ENCODE peak calls at places on chromosomes 16 and 17, in seven cellular contexts. X is GM12891, J is K562, O is GM12878, Z is SK-N-SH, Q is H1, U is HepG2. B is an unnamed sample.

GRCh38 chr17:81429353-81429774 is 34.1 kb downstream of the BAHCC1 start:
- DNase-seq in Z (peak; percentile 97), J (no peak), Q (no peak), X (no peak), U (no peak), O (no peak), B (no peak)

GRCh38 chr17:21359483-21359840 is 16.7 kb upstream of the KCNJ12 start:
- DNase-seq in X (no peak), O (no peak), Z (no peak), U (no peak), J (no peak), Q (no peak), B (no peak)

GRCh38 chr16:50293041-50293783 is 26.9 kb downstream of the ADCY7 start:
- DNase-seq in J (no peak), Z (no peak), U (no peak), X (no peak), Q (no peak), O (no peak), B (no peak)

GRCh38 chr16:28845173-28846079 is 722 bp downstream of the TUFM start:
- DNase-seq in J (peak; percentile 60), U (peak; percentile 64), O (no peak), X (no peak), Q (peak; percentile 39), Z (peak; percentile 51), B (no peak)

GRCh38 chr17:59105852-59106462 is 723 bp downstream of the TRIM37 start:
- DNase-seq in U (peak; percentile 34), Q (no peak), X (peak; percentile 24), O (no peak), J (no peak), Z (peak; percentile 84), B (peak; percentile 16)

GRCh38 chr17:21352221-21352980 is 23.8 kb upstream of the KCNJ12 start:
- DNase-seq in Q (no peak), Z (no peak), U (no peak), O (no peak), J (no peak), X (no peak), B (no peak)

GRCh38 chr17:37676115-37676925 is 33.1 kb upstream of the DDX52 start:
- DNase-seq in X (no peak), U (peak; percentile 94), J (no peak), Z (no peak), O (no peak), Q (no peak), B (no peak)

GRCh38 chr17:4934173-4934979 is 2.3 kb downstream of the GP1BA start:
- DNase-seq in U (peak; percentile 46), O (no peak), J (peak; percentile 40), X (no peak), Q (no peak), Z (peak; percentile 72), B (no peak)

GRCh38 chr17:39069114-39069756 is 82.2 kb downstream of the PLXDC1 start:
- DNase-seq in X (peak; percentile 53), O (no peak), Z (peak; percentile 69), U (peak; percentile 46), J (peak; percentile 48), Q (no peak), B (peak; percentile 39)

GRCh38 chr17:50939795-50940684 is 73.9 kb upstream of the TOB1 start:
- DNase-seq in O (no peak), X (no peak), Z (no peak), Q (no peak), U (peak; percentile 63), J (no peak), B (no peak)

GRCh38 chr17:62178579-62178978 is 113.5 kb upstream of the MED13 start:
- DNase-seq in O (no peak), J (no peak), X (no peak), Z (no peak), Q (no peak), U (no peak), B (no peak)

GRCh38 chr16:88857728-88858339 is 907 bp downstream of the TRAPPC2L start:
- DNase-seq in O (no peak), Z (peak; percentile 88), J (peak; percentile 80), X (peak; percentile 93), U (peak; percentile 75), Q (peak; percentile 27), B (peak; percentile 87)

GRCh38 chr16:2474877-2475412 is at the start of gene TBC1D24:
- DNase-seq in Q (no peak), U (peak; percentile 67), O (no peak), J (peak; percentile 97), X (peak; percentile 100), Z (peak; percentile 100), B (peak; percentile 100)

GRCh38 chr16:74841469-74841868 is 66.8 kb upstream of the FA2H start:
- DNase-seq in J (no peak), Q (no peak), O (no peak), U (no peak), X (no peak), Z (no peak), B (no peak)
- TF ChIP-seq TAF1 in J (no peak), Q (no peak), O (no peak), U (no peak), X (no peak), Z (no peak), B (no peak)

DNA sequence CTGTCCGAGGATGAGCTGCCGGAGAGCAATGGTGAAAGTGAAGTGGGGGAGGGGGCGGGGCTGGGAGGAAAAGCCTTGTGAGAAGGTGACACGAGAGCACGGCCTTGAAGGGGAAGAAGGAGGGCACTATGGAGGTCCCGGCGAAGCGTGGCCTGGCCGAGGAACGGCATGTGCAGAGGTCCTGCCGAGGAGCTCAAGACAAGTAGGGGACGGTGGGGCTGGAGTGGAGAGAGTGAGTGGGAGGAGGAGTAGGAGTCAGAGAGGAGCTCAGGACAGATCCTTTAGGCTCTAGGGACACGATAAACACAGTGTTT is 5.9 kb upstream of the SERPINF1 start:
- DNase-seq in O (no peak), U (no peak), J (peak; percentile 37), Q (no peak), X (no peak), Z (no peak), B (no peak)
- TF ChIP-seq POLR2AphosphoS5 in O (no peak), U (no peak), J (no peak), Q (no peak), X (no peak), Z (no peak), B (no peak)

GRCh38 chr16:19344224-19344801 is 58.8 kb downstream of the CLEC19A start:
- DNase-seq in O (no peak), J (no peak), Q (no peak), Z (no peak), U (no peak), X (no peak), B (no peak)

DNA sequence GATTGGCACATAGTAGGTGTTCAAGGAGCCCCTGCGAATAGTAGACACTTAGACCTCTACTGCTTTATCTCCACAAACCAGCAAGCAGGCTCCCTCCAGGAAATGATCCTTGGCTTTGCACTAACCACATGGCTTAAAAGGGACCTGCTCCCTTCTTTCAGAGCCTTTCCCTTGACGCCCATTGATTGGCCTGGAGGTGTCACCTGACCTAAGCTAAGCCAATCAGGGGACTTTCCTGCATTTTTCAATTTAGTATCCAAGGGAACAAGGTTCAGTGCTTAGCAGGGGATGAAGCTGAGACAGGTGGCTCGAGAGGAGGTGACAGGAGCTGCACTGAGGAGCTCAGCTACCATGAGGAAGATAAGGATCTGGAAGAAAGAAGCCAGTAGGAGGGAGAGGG is 52.8 kb downstream of the CLEC19A start:
- DNase-seq in Z (no peak), J (peak; percentile 64), Q (no peak), U (no peak), O (no peak), X (no peak), B (no peak)
- TF ChIP-seq TAF1 in Z (no peak), J (no peak), Q (no peak), U (no peak), O (no peak), X (no peak), B (no peak)

GRCh38 chr17:78176548-78177025 is 8.2 kb downstream of the SYNGR2 start:
- DNase-seq in U (no peak), Z (peak; percentile 90), O (no peak), X (peak; percentile 69), J (peak; percentile 78), Q (no peak), B (peak; percentile 71)
- TF ChIP-seq POLR2AphosphoS5 in U (no peak), Z (no peak), O (peak; percentile 75), X (peak; percentile 71), J (no peak), Q (peak; percentile 65), B (peak; percentile 83)

DNA sequence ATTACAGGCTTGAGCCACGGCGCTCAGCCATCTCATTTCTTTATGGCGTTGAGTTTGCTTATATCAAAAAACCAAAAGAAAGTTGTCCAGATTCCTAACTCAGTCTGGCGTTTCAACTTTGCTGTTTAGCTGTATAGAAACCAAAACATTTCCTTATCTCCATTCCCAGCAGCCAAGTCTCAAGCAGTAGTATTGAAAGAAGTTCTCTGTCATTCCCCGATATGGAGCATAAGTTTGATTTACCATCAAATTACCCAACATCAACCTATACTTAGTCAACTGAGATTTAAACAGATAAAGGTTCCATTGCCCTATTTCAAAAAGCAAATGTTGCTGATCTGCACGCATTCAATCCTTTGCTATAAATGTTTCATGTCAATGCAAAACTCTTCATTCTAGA is 27.5 kb upstream of the RAB11FIP4 start:
- DNase-seq in X (no peak), U (no peak), Q (no peak), O (no peak), Z (no peak), J (no peak), B (no peak)
- TF ChIP-seq TAF1 in X (no peak), U (no peak), Q (no peak), O (no peak), Z (no peak), J (no peak), B (no peak)

DNA sequence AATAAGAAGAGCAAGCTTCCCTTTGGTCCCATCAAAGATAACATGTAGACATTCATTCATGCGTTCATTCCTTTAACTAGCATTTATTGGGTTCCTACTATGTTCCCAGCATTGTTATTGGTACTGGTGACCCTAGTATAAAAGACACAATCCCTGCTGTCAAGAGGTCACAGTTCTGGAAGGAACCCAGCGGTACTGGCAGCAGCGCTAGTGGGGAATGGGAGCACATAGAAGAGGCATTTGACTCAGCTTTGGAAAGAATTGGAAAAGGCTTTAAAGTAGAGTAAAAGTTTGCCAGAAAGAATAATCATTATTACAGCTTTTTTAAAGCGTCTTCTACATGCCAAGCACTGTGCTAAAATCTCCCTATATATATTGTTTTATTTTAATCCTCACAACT is 41.7 kb upstream of the NF1 start:
- DNase-seq in Z (no peak), Q (no peak), X (no peak), J (no peak), O (no peak), U (no peak), B (no peak)
- TF ChIP-seq POLR2AphosphoS5 in Z (no peak), Q (no peak), X (no peak), J (no peak), O (no peak), U (no peak), B (no peak)

GRCh38 chr16:11497851-11498289 is 88.8 kb downstream of the LITAF start:
- DNase-seq in U (peak; percentile 75), Z (no peak), X (no peak), Q (no peak), J (no peak), O (no peak), B (no peak)
- TF ChIP-seq TAF1 in U (no peak), Z (no peak), X (no peak), Q (no peak), J (no peak), O (no peak), B (no peak)

B was measured in GM12892.